ENCODE peak calls at places on chromosome 15, in nine cellular contexts. P is GM23338, M is hepatocyte, O is HepG2, E is mammary epithelial cell, A is neural progenitor cell, U is PC-9, L is IMR-90, I is MM.1S. G is an unnamed sample.
A peak's percentile ranks its signal among the peaks of the same experiment; 100 is the strongest.

GRCh38 chr15:63972801-63973200 is 73.5 kb downstream of the DAPK2 start:
- DNase-seq in P (peak; percentile 14), M (no peak), O (no peak), E (peak; percentile 28), A (peak; percentile 67), U (no peak), L (no peak), I (no peak), G (no peak)

GRCh38 chr15:31330836-31331235 is 4.2 kb downstream of the KLF13 start:
- DNase-seq in P (no peak), M (no peak), O (no peak), E (no peak), A (no peak), U (no peak), L (no peak), I (no peak), G (peak; percentile 49)

GRCh38 chr15:45690581-45691260 is 55.9 kb downstream of the SQOR start:
- DNase-seq in P (no peak), M (no peak), O (no peak), E (no peak), A (no peak), U (no peak), L (no peak), I (no peak), G (peak; percentile 82)

GRCh38 chr15:25847066-25847465 is 16.1 kb downstream of the ATP10A start:
- DNase-seq in P (no peak), M (no peak), O (no peak), E (no peak), A (no peak), U (no peak), L (no peak), I (no peak), G (no peak)

GRCh38 chr15:59133921-59134427 is 29.0 kb downstream of the CCNB2 start:
- DNase-seq in P (no peak), M (no peak), O (no peak), E (no peak), A (no peak), U (no peak), L (no peak), I (no peak), G (no peak)

GRCh38 chr15:92595506-92596337 is 59.9 kb downstream of the FAM174B start:
- DNase-seq in P (no peak), M (no peak), O (no peak), E (no peak), A (no peak), U (no peak), L (no peak), I (no peak), G (no peak)

GRCh38 chr15:39200586-39200985 is 380.3 kb upstream of the THBS1 start:
- DNase-seq in P (peak; percentile 24), M (no peak), O (no peak), E (no peak), A (peak; percentile 41), U (no peak), L (no peak), I (no peak), G (no peak)

GRCh38 chr15:88243895-88244787 is 12.4 kb downstream of the NTRK3 start:
- DNase-seq in P (peak; percentile 71), M (peak; percentile 40), O (peak; percentile 28), E (peak; percentile 36), A (peak; percentile 56), U (no peak), L (peak; percentile 13), I (peak; percentile 34), G (no peak)

GRCh38 chr15:66931768-66932633 is 133.4 kb upstream of the SMAD3 start:
- DNase-seq in P (peak; percentile 27), M (peak; percentile 78), O (peak; percentile 91), E (peak; percentile 54), A (peak; percentile 85), U (peak; percentile 91), L (peak; percentile 63), I (no peak), G (peak; percentile 84)

GRCh38 chr15:77798151-77798550 is 165.4 kb upstream of the LINGO1 start:
- DNase-seq in P (no peak), M (no peak), O (no peak), E (no peak), A (no peak), U (no peak), L (no peak), I (no peak), G (no peak)

GRCh38 chr15:78909791-78910228 is 35.0 kb downstream of the CTSH start:
- DNase-seq in P (peak; percentile 84), M (peak; percentile 77), O (peak; percentile 42), E (peak; percentile 33), A (peak; percentile 81), U (no peak), L (peak; percentile 45), I (peak; percentile 17), G (no peak)

GRCh38 chr15:99719096-99719541 is 14.1 kb downstream of the LYSMD4 start:
- DNase-seq in P (no peak), M (no peak), O (no peak), E (peak; percentile 73), A (no peak), U (no peak), L (peak; percentile 87), I (peak; percentile 97), G (peak; percentile 80)

GRCh38 chr15:72155635-72156616 is 37.7 kb downstream of the SENP8 start:
- DNase-seq in P (peak; percentile 94), M (peak; percentile 91), O (peak; percentile 68), E (peak; percentile 74), A (peak; percentile 87), U (peak; percentile 68), L (peak; percentile 74), I (peak; percentile 65), G (peak; percentile 88)

GRCh38 chr15:80367094-80367493 is 37.1 kb upstream of the ARNT2 start:
- DNase-seq in P (peak; percentile 90), M (no peak), O (peak; percentile 3), E (no peak), A (peak; percentile 34), U (no peak), L (peak; percentile 7), I (no peak), G (no peak)

GRCh38 chr15:85730001-85730820 is 64.5 kb downstream of the KLHL25 start:
- DNase-seq in P (peak; percentile 83), M (peak; percentile 79), O (peak; percentile 53), E (peak; percentile 53), A (peak; percentile 78), U (no peak), L (peak; percentile 71), I (peak; percentile 50), G (no peak)

GRCh38 chr15:46091860-46092450 is 457.1 kb downstream of the SQOR start:
- DNase-seq in P (peak; percentile 87), M (peak; percentile 62), O (peak; percentile 12), E (no peak), A (peak; percentile 73), U (no peak), L (peak; percentile 47), I (peak; percentile 56), G (peak; percentile 81)

GRCh38 chr15:52733696-52734255 is 54.6 kb upstream of the ATOSA start:
- DNase-seq in P (no peak), M (no peak), O (no peak), E (no peak), A (no peak), U (no peak), L (no peak), I (no peak), G (no peak)
- H2AFZ ChIP-seq in P (peak overlapping the region; percentile 29), M (no peak overlapping the region), O (no peak overlapping the region), E (no peak overlapping the region), A (no peak overlapping the region), U (no peak overlapping the region), L (no peak overlapping the region), I (peak overlapping the region; percentile 42), G (no peak overlapping the region)

GRCh38 chr15:89621547-89621946 is 33.7 kb downstream of the KIF7 start:
- DNase-seq in P (no peak), M (no peak), O (no peak), E (no peak), A (no peak), U (no peak), L (no peak), I (no peak), G (no peak)
- H3K36me3 ChIP-seq in P (peaks cover 85% of the 10 kb centered on the region), M (no peaks in the 10 kb centered on the region), O (peaks cover 77% of the 10 kb centered on the region), E (peaks cover 57% of the 10 kb centered on the region), A (peaks cover 15% of the 10 kb centered on the region), U (peaks cover 15% of the 10 kb centered on the region), L (peaks cover 37% of the 10 kb centered on the region), I (peaks cover 21% of the 10 kb centered on the region), G (peaks cover 56% of the 10 kb centered on the region)

GRCh38 chr15:42737529-42738328 is 801 bp upstream of the CDAN1 start:
- DNase-seq in P (no peak), M (no peak), O (peak; percentile 32), E (peak; percentile 43), A (no peak), U (no peak), L (peak; percentile 4), I (peak; percentile 30), G (peak; percentile 58)

GRCh38 chr15:42734076-42734672 is 2.8 kb downstream of the CDAN1 start:
- DNase-seq in P (no peak), M (no peak), O (no peak), E (no peak), A (no peak), U (no peak), L (no peak), I (no peak), G (no peak)

GRCh38 chr15:42736793-42737528 is at the start of gene CDAN1:
- DNase-seq in P (peak; percentile 88), M (peak; percentile 95), O (peak; percentile 73), E (peak; percentile 75), A (peak; percentile 92), U (peak; percentile 42), L (peak; percentile 75), I (peak; percentile 91), G (peak; percentile 100)

GRCh38 chr15:42736178-42736792 is 643 bp downstream of the CDAN1 start:
- DNase-seq in P (peak; percentile 43), M (peak; percentile 59), O (no peak), E (peak; percentile 9), A (peak; percentile 70), U (no peak), L (no peak), I (peak; percentile 19), G (peak; percentile 87)

DNA sequence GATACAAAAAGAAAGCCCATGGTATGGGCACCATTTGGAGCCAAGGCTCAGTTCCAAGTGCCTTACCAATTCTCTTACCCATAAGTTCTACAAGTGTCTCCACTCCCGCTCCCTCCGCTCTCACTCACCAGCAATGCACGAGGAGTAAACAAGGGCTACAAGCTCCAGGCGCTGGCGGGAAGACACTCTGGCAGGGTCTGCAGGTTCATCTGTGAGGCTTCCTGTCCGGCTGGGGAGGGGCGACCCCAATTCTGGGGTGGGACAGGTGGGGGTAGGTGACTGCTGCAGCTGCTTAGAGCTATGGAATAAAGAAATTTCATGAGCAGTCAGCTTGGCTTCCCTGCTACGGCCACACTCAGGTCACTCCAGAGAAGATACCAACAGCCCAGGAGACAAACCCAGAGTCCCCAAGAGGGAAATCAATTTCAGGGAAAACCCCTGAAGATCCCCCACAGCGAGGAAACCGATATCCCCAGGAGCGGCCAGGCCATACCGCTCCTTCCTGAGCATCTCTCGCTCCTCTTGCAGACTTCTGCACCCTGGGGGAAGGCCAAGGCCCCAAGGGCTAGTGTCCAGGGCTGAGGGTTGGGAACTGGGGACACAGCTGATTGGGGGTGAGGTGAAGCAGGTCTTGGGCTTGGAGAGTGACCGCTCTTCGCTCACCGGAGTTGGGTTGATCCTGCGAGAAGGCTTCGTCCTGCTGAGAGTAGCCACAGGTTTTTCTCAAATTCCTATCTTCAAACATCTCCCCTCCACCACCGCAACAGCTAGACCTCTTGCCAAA is 1.4 kb downstream of the CDAN1 start:
- DNase-seq in P (no peak), M (no peak), O (no peak), E (no peak), A (no peak), U (no peak), L (no peak), I (no peak), G (peak; percentile 66)
- H2AFZ ChIP-seq in P (no peak overlapping the region), M (no peak overlapping the region), O (no peak overlapping the region), E (no peak overlapping the region), A (peak overlapping the region; percentile 95), U (peak overlapping the region; percentile 88), L (peak overlapping the region; percentile 100), I (peak overlapping the region; percentile 42), G (peak overlapping the region; percentile 13)

GRCh38 chr15:65476942-65477341 is 40.5 kb downstream of the DPP8 start:
- DNase-seq in P (no peak), M (no peak), O (no peak), E (peak; percentile 9), A (no peak), U (no peak), L (peak; percentile 90), I (no peak), G (no peak)
- H3K36me3 ChIP-seq in P (peaks cover 43% of the 10 kb centered on the region), M (no peaks in the 10 kb centered on the region), O (peaks cover 51% of the 10 kb centered on the region), E (peaks cover 30% of the 10 kb centered on the region), A (peaks cover 23% of the 10 kb centered on the region), U (no peaks in the 10 kb centered on the region), L (peaks cover 23% of the 10 kb centered on the region), I (peaks cover 3% of the 10 kb centered on the region), G (peaks cover 57% of the 10 kb centered on the region)

G was measured in osteoblast.